ENCODE peak calls at places on chromosomes 12 and 14, in eight cellular contexts. U, O, X, W, V, C, M and D are unnamed samples.

GRCh38 chr12:104535383-104535782 is 78.6 kb downstream of the CHST11 start:
- DNase-seq in O (no peak), U (no peak), M (no peak), W (no peak), X (no peak), C (no peak), V (no peak), D (no peak)

GRCh38 chr14:103534576-103535061 is 5.6 kb downstream of the TRMT61A start:
- DNase-seq in O (no peak), U (no peak), V (no peak), X (no peak), W (no peak), C (no peak), M (no peak), D (no peak)

GRCh38 chr12:95202691-95203476 is 14.4 kb downstream of the FGD6 start:
- DNase-seq in O (no peak), U (no peak), C (no peak), W (no peak), V (no peak), X (no peak), M (no peak), D (no peak)

GRCh38 chr14:103393687-103394626 is 8.7 kb downstream of the MARK3 start:
- DNase-seq in V (no peak), U (peak; percentile 24), W (peak; percentile 55), O (no peak), X (peak; percentile 77), C (peak; percentile 38), M (no peak), D (peak; percentile 55)

GRCh38 chr12:22299294-22299912 is 35.1 kb downstream of the ST8SIA1 start:
- DNase-seq in O (no peak), U (no peak), C (peak; percentile 33), W (no peak), V (no peak), X (peak; percentile 47), M (no peak), D (no peak)

GRCh38 chr14:32998433-32998832 is 59.8 kb downstream of the NPAS3 start:
- DNase-seq in U (no peak), W (no peak), V (no peak), M (no peak), X (peak; percentile 66), C (peak; percentile 12), O (no peak), D (no peak)

GRCh38 chr12:31923063-31923412 is 36.2 kb upstream of the RESF1 start:
- DNase-seq in U (no peak), V (no peak), O (no peak), M (no peak), W (no peak), C (no peak), X (no peak), D (no peak)

GRCh38 chr14:100677925-100678765 is 48.5 kb upstream of the DLK1 start:
- DNase-seq in U (no peak), X (no peak), W (no peak), C (peak; percentile 70), M (no peak), O (no peak), V (no peak), D (no peak)

GRCh38 chr12:97456792-97457191 is 5.8 kb upstream of the RMST start:
- DNase-seq in V (no peak), M (no peak), O (no peak), X (no peak), W (no peak), C (peak; percentile 21), U (no peak), D (no peak)

GRCh38 chr12:25822281-25822680 is 136.2 kb upstream of the RASSF8 start:
- DNase-seq in X (no peak), O (no peak), U (no peak), C (no peak), V (no peak), W (no peak), M (no peak), D (no peak)

DNA sequence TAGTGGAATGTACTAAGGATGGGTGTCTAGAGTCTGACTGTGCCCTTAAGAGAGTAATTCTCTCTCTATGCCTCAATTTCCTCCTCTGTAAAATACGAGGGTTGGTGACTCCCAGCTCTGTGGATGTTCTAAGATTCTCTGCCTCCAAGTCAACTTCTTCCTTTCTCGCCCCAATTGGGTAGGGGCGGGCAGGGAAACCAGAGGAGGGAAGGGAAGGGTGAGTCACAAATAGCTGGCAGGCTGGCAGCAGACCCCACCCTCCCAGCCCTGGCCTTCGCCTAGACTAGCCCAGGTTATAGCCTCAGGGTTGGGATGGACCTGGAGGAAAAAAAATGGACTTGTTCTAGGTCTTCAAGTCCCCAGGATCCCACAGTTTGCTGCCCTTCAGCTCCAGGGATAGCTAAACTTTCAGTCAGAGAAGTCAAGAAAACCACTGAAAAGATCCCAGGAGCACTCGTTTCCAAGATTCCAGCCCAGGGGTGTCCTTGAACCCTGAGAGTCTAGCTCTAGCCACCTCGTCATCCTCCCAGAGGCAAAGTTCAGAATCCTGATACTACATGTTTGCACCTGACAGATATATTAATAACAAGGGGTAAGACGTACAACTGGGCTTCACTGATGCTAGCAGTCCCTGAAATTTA is 2.3 kb downstream of the DGKA start:
- DNase-seq in U (no peak), M (no peak), W (no peak), X (no peak), V (no peak), O (peak; percentile 21), C (no peak), D (no peak)
- H3K4me3 ChIP-seq in U (peak overlapping the region; percentile 87), M (peak overlapping the region; percentile 79), W (no peak overlapping the region), X (peak overlapping the region; percentile 94), V (peak overlapping the region; percentile 98), O (peak overlapping the region; percentile 91), C (no peak overlapping the region), D (peak overlapping the region; percentile 75)

DNA sequence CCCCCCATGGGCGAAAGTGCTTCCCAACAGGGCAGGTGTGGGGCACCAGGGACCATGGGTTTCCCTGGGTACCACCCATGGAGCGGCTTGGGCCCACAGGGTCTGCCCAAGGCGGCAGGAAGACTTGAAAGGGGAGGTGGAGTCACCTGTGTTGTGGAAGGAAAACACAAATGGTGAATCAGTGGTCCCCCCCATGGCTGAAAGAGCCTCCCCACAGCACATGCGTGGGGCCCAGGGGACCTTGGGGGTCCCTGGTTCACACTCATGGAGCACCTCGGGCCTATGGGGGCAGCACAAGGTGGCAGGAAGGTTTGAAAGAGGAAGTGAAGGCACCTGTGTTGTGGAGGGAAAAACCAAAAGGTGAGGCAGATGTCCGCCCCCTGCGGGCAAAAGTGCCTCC is 581.9 kb downstream of the ALG10 start:
- DNase-seq in V (no peak), O (no peak), M (no peak), C (no peak), W (no peak), X (no peak), U (no peak), D (peak; percentile 33)
- H3K9me3 ChIP-seq in V (no peaks in the 10 kb centered on the region), O (no peaks in the 10 kb centered on the region), M (peaks cover 84% of the 10 kb centered on the region), C (no peaks in the 10 kb centered on the region), W (no peaks in the 10 kb centered on the region), X (peaks cover 19% of the 10 kb centered on the region), U (peaks cover 21% of the 10 kb centered on the region), D (peaks cover 46% of the 10 kb centered on the region)

GRCh38 chr12:39638840-39639239 is 19.2 kb upstream of the ABCD2 start:
- DNase-seq in U (no peak), X (no peak), O (no peak), W (no peak), M (no peak), V (no peak), C (no peak), D (no peak)

GRCh38 chr12:39632670-39633069 is 13.1 kb upstream of the ABCD2 start:
- DNase-seq in W (no peak), O (no peak), V (no peak), X (no peak), C (no peak), U (no peak), M (no peak), D (no peak)

GRCh38 chr12:39643052-39643451 is 23.4 kb upstream of the ABCD2 start:
- DNase-seq in V (no peak), C (no peak), W (no peak), U (no peak), O (no peak), X (no peak), M (no peak), D (no peak)

GRCh38 chr12:39638178-39638577 is 18.6 kb upstream of the ABCD2 start:
- DNase-seq in C (no peak), U (no peak), W (no peak), O (no peak), M (no peak), V (no peak), X (no peak), D (no peak)
- H3K4me3 ChIP-seq in C (no peak overlapping the region), U (no peak overlapping the region), W (no peak overlapping the region), O (no peak overlapping the region), M (no peak overlapping the region), V (no peak overlapping the region), X (no peak overlapping the region), D (no peak overlapping the region)

GRCh38 chr12:5612556-5613421 is 180.9 kb downstream of the NTF3 start:
- DNase-seq in U (no peak), V (no peak), M (no peak), O (no peak), X (no peak), W (no peak), C (no peak), D (no peak)
- H3K9me3 ChIP-seq in U (no peaks in the 10 kb centered on the region), V (no peaks in the 10 kb centered on the region), M (no peaks in the 10 kb centered on the region), O (no peaks in the 10 kb centered on the region), X (no peaks in the 10 kb centered on the region), W (no peaks in the 10 kb centered on the region), C (no peaks in the 10 kb centered on the region), D (no peaks in the 10 kb centered on the region)

DNA sequence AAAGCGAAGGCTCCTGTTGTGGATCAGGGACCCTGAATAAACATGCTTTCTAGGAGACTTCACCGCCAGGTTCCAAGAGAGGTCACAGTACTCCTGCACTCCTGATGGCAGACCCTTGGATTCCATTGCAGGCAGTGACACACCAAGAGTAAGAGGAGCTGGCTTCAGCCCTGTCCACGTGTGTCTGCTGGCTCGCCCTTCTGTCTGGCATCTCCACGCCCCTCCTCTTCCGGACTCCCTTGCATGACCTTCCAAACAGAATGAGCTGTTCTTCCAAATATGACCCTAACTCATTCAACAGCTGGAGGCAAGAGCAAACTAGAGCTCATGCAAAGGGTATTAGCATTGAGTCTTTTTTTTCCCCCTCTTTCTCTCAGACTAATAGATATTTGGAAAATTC is 233.0 kb upstream of the PLEKHG7 start:
- DNase-seq in X (no peak), M (no peak), V (no peak), O (no peak), U (no peak), W (no peak), C (no peak), D (no peak)
- H3K4me3 ChIP-seq in X (no peak overlapping the region), M (no peak overlapping the region), V (no peak overlapping the region), O (no peak overlapping the region), U (no peak overlapping the region), W (no peak overlapping the region), C (no peak overlapping the region), D (no peak overlapping the region)

DNA sequence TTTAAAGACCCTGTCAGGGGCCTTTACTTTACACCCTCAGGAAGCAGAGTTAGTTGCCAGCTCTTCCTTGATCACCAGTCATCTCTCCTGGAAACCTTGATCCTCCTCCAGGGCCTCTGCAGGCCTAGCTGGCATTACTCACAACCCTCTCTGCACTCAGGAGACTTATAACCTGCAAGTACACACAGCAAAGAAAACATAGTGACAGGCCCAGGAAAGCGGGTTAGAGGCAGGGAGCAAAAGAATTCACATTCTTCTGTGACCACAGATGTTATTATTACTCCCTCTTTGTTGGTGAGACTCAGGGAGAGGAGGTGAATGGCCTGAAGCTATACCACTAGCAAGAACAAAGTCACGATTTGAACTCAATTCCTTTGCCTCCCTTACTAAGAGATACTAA is 87.4 kb downstream of the OR11H12 start:
- DNase-seq in O (no peak), W (no peak), X (no peak), V (no peak), U (no peak), M (no peak), C (no peak), D (no peak)
- H3K9me3 ChIP-seq in O (no peaks in the 10 kb centered on the region), W (no peaks in the 10 kb centered on the region), X (peaks cover 73% of the 10 kb centered on the region), V (no peaks in the 10 kb centered on the region), U (no peaks in the 10 kb centered on the region), M (no peaks in the 10 kb centered on the region), C (peaks cover 38% of the 10 kb centered on the region), D (no peaks in the 10 kb centered on the region)